ENCODE peak calls at places on chromosomes 1 and 21, in six cellular contexts. R is H1, N is GM12891, O is K562, K is HepG2, F is GM12878. H is an unnamed sample.

GRCh38 chr1:246778663-246779062 is 54.5 kb downstream of the SCCPDH start:
- DNase-seq in O (no peak), N (no peak), F (no peak), K (no peak), R (no peak), H (no peak)

GRCh38 chr1:57206038-57206437 is 217.8 kb downstream of the DAB1 start:
- DNase-seq in K (no peak), O (no peak), N (no peak), F (no peak), R (peak), H (no peak)

GRCh38 chr1:186479162-186479561 is 18.2 kb upstream of the PDC start:
- DNase-seq in N (no peak), R (no peak), F (no peak), O (no peak), K (no peak), H (no peak)

GRCh38 chr1:43973981-43974442 is 748 bp upstream of the ATP6V0B start:
- DNase-seq in R (no peak), K (no peak), F (no peak), O (no peak), N (no peak), H (no peak)

GRCh38 chr21:44959376-44960091 is 19.7 kb downstream of the SLX9 start:
- DNase-seq in K (no peak), N (no peak), R (no peak), F (no peak), O (no peak), H (no peak)

GRCh38 chr1:185869590-185869989 is 135.4 kb downstream of the HMCN1 start:
- DNase-seq in R (no peak), N (no peak), O (no peak), K (no peak), F (no peak), H (no peak)

GRCh38 chr1:212271823-212272498 is 13.2 kb upstream of the PPP2R5A start:
- DNase-seq in O (no peak), F (no peak), N (no peak), K (no peak), R (no peak), H (no peak)

GRCh38 chr21:42579456-42580075 is 65.9 kb downstream of the SLC37A1 start:
- DNase-seq in N (no peak), K (no peak), R (no peak), O (no peak), F (no peak), H (no peak)

GRCh38 chr1:58874757-58875755 is 91.2 kb upstream of the JUN start:
- DNase-seq in K (peak), F (no peak), N (no peak), R (peak), O (no peak), H (no peak)

GRCh38 chr1:166884040-166884642 is 8.1 kb upstream of the TADA1 start:
- DNase-seq in N (peak), F (no peak), K (no peak), R (peak), O (peak), H (peak)

GRCh38 chr1:51901151-51901550 is 22.6 kb upstream of the NRDC start:
- DNase-seq in N (no peak), F (no peak), K (no peak), R (no peak), O (no peak), H (no peak)

GRCh38 chr1:167128261-167129227 is 34.7 kb downstream of the STYXL2 start:
- DNase-seq in O (no peak), F (no peak), K (no peak), R (no peak), N (no peak), H (no peak)

GRCh38 chr1:70034403-70034802 is 171.0 kb downstream of the LRRC40 start:
- DNase-seq in O (peak), F (no peak), K (peak), R (no peak), N (no peak), H (no peak)

GRCh38 chr1:19395678-19396192 is 83.6 kb downstream of the SLC66A1 start:
- DNase-seq in K (no peak), O (no peak), N (no peak), F (no peak), R (no peak), H (no peak)

GRCh38 chr1:151653397-151653796 is 41.5 kb downstream of the SNX27 start:
- DNase-seq in K (no peak), N (no peak), R (no peak), O (no peak), F (no peak), H (no peak)

GRCh38 chr1:31576201-31576669 is at the start of gene TINAGL1:
- DNase-seq in R (no peak), F (no peak), K (peak), N (no peak), O (peak), H (no peak)

GRCh38 chr1:45009956-45010854 is 919 bp downstream of the HECTD3 start:
- DNase-seq in R (no peak), O (peak), K (no peak), F (no peak), N (no peak), H (no peak)

GRCh38 chr1:30744060-30744756 is 13.4 kb downstream of the LAPTM5 start:
- DNase-seq in R (no peak), N (no peak), F (no peak), O (no peak), K (no peak), H (no peak)

GRCh38 chr1:38783659-38784229 is 75.8 kb downstream of the RRAGC start:
- DNase-seq in N (no peak), R (no peak), F (no peak), O (peak), K (peak), H (no peak)

GRCh38 chr1:91853397-91853796 is 32.6 kb downstream of the TGFBR3 start:
- DNase-seq in N (no peak), O (no peak), K (no peak), R (no peak), F (no peak), H (no peak)

GRCh38 chr1:21397813-21398188 is 42.1 kb upstream of the NBPF3 start:
- DNase-seq in N (no peak), R (no peak), F (no peak), K (no peak), O (peak), H (no peak)

GRCh38 chr1:219310181-219310728 is 136.6 kb downstream of the LYPLAL1 start:
- DNase-seq in F (no peak), K (peak), R (no peak), O (no peak), N (no peak), H (no peak)

GRCh38 chr1:15254521-15254920 is 7.5 kb downstream of the FHAD1 start:
- DNase-seq in O (no peak), R (no peak), K (no peak), N (no peak), F (no peak), H (no peak)

GRCh38 chr1:153265457-153265856 is 6.0 kb downstream of the LORICRIN start:
- DNase-seq in N (no peak), R (no peak), K (no peak), O (no peak), F (no peak), H (no peak)

GRCh38 chr1:199970125-199970524 is 57.4 kb upstream of the NR5A2 start:
- DNase-seq in N (no peak), O (no peak), K (no peak), F (no peak), R (no peak), H (no peak)

GRCh38 chr1:93659805-93660479 is 21.7 kb downstream of the BCAR3 start:
- DNase-seq in K (peak), N (no peak), F (no peak), O (peak), R (no peak), H (no peak)

GRCh38 chr1:203051841-203052324 is 25.6 kb downstream of the PPFIA4 start:
- DNase-seq in F (no peak), O (no peak), R (no peak), N (no peak), K (no peak), H (no peak)

GRCh38 chr1:29703596-29703995 is 467.3 kb downstream of the PTPRU start:
- DNase-seq in O (peak), F (no peak), K (no peak), R (no peak), N (peak), H (no peak)

GRCh38 chr1:16913866-16914662 is 7.7 kb upstream of the CROCC start:
- DNase-seq in O (peak), N (peak), F (peak), K (peak), R (peak), H (peak)

GRCh38 chr1:205211839-205212241 is 338 bp upstream of the DSTYK start:
- DNase-seq in O (no peak), N (no peak), F (no peak), K (no peak), R (no peak), H (no peak)

GRCh38 chr1:198638894-198639319 is at the start of gene PTPRC:
- DNase-seq in R (no peak), N (no peak), K (no peak), F (peak), O (peak), H (no peak)

GRCh38 chr1:203467550-203467921 is 8.1 kb upstream of the PRELP start:
- DNase-seq in O (no peak), K (no peak), N (no peak), F (no peak), R (no peak), H (no peak)

GRCh38 chr1:32321712-32322291 is 14.2 kb downstream of the MARCKSL1 start:
- DNase-seq in N (no peak), K (peak), O (no peak), F (no peak), R (no peak), H (no peak)

GRCh38 chr1:241453732-241454131 is 65.8 kb downstream of the FH start:
- DNase-seq in O (no peak), R (no peak), F (no peak), N (no peak), K (no peak), H (no peak)

GRCh38 chr1:110617116-110617515 is 11.0 kb upstream of the KCNA2 start:
- DNase-seq in F (no peak), R (no peak), N (no peak), K (no peak), O (no peak), H (no peak)

GRCh38 chr1:27862671-27863551 is 9.4 kb upstream of the THEMIS2 start:
- DNase-seq in N (no peak), O (peak), R (no peak), K (no peak), F (peak), H (no peak)
- TF ChIP-seq POLR2AphosphoS5 in N (no peak), O (no peak), R (no peak), K (no peak), F (no peak), H (no peak)

DNA sequence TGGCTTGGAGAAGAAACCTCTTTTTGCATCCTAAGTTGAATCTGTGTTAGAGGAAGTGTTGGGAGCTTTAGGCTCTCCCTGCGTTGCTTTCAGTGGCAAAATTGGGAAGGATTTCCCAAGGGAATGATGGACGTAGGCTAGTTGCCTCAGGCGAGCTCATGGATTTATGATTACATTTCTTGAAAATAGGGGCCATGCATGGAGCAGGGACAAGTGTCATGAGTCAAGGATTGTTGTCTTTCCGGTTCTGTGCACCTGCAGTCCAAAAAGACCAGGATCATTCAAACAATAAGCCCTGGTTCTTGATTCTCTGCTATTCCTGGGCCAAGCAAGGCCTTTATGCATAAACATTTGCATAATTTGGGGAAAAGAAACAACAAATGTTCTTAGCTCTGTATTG is 7.1 kb downstream of the MAN1C1 start:
- DNase-seq in N (no peak), K (no peak), R (no peak), O (no peak), F (no peak), H (no peak)
- TF ChIP-seq TAF1 in N (no peak), K (no peak), R (no peak), O (no peak), F (no peak), H (no peak)

GRCh38 chr1:76073471-76073870 is 1.1 kb upstream of the ST6GALNAC3 start:
- DNase-seq in F (no peak), R (no peak), O (no peak), K (no peak), N (no peak), H (no peak)

GRCh38 chr1:76075877-76076276 is 1.3 kb downstream of the ST6GALNAC3 start:
- DNase-seq in N (no peak), F (no peak), R (no peak), K (no peak), O (no peak), H (no peak)

GRCh38 chr1:76070538-76070937 is 4.0 kb upstream of the ST6GALNAC3 start:
- DNase-seq in O (no peak), R (no peak), K (no peak), F (no peak), N (no peak), H (no peak)

GRCh38 chr1:76075188-76075489 is 593 bp downstream of the ST6GALNAC3 start:
- DNase-seq in K (no peak), N (no peak), F (no peak), O (no peak), R (no peak), H (no peak)

GRCh38 chr1:76074321-76075187 is at the start of gene ST6GALNAC3:
- DNase-seq in O (peak), K (peak), F (no peak), N (peak), R (peak), H (peak)
- TF ChIP-seq POLR2A in O (no peak), K (no peak), F (no peak), N (no peak), R (peak), H (no peak)

DNA sequence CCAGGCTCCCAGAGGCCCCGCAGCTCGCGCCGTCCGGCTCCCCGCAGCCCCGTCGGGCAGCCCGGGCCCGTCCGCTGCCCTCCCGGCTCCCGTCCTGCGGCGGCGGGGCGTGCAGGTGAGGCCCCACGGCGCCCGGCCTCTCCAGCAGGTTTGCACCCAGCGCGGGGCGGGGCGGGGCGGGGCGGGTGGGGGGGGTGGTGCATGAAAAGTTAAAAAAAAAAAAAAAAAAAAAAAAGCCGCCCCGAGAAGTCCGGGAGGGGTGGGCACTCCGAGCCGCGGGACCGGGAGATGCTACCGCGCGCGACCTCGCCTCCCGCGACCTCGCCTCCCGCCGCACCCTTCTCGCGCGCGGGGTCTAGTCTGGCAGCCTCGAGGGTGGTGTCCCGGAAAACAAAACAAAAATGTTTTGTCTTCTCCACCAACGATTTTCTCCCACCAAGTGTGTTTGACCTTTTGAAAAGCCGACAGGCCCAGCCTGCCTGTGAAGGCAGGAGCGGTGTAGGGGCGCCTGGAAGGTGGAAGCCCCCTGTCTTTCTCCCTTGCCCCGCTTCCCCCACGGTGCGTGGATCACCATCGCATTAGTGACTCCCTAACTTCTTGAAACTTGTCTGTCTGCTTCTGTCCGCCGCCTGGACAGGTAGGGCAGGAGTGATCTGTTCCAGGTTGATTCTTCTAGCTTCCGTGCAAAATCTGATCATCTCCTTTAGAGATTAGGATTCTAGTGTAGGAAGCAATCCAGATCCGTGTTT is 541 bp downstream of the RCAN3 start:
- DNase-seq in R (no peak), O (no peak), N (no peak), F (no peak), K (no peak), H (no peak)
- TF ChIP-seq POLR2AphosphoS5 in R (no peak), O (no peak), N (no peak), F (no peak), K (no peak), H (no peak)

H was measured in GM12892.